ENCODE peak calls at places on chromosomes 2 and 18, in eight cellular contexts. F is breast epithelium, C is heart left ventricle, X is stomach, H is Peyer's patch, A is K562, Z is upper lobe of left lung, K is ovary. U is an unnamed sample.

GRCh38 chr18:41719808-41720207 is 235.2 kb upstream of the PIK3C3 start:
- DNase-seq in F (no peak), C (no peak), X (no peak), H (no peak), A (no peak), Z (no peak), K (no peak), U (no peak)

GRCh38 chr2:191646612-191646902 is 31.4 kb upstream of the NABP1 start:
- DNase-seq in F (no peak), C (no peak), X (no peak), H (no peak), A (no peak), Z (no peak), K (no peak), U (no peak)

GRCh38 chr2:121501070-121501469 is 29.6 kb upstream of the RNU4ATAC start:
- DNase-seq in F (no peak), C (no peak), X (no peak), H (no peak), A (no peak), Z (no peak), K (no peak), U (no peak)

GRCh38 chr2:156486175-156486574 is 50.0 kb downstream of the GPD2 start:
- DNase-seq in F (no peak), C (no peak), X (no peak), H (no peak), A (no peak), Z (no peak), K (no peak), U (no peak)

GRCh38 chr2:162607915-162608314 is 230.7 kb downstream of the KCNH7 start:
- DNase-seq in F (no peak), C (no peak), X (no peak), H (no peak), A (no peak), Z (no peak), K (no peak), U (no peak)

GRCh38 chr2:223896751-223897320 is 48.3 kb downstream of the WDFY1 start:
- DNase-seq in F (no peak), C (no peak), X (no peak), H (peak), A (no peak), Z (no peak), K (no peak), U (no peak)

GRCh38 chr2:142870516-142870915 is 6.9 kb upstream of the KYNU start:
- DNase-seq in F (no peak), C (no peak), X (no peak), H (no peak), A (no peak), Z (no peak), K (no peak), U (no peak)

GRCh38 chr2:31523871-31524492 is 56.8 kb downstream of the SRD5A2 start:
- DNase-seq in F (no peak), C (no peak), X (peak), H (peak), A (peak), Z (peak), K (no peak), U (peak)

GRCh38 chr18:62617793-62618591 is 95.2 kb downstream of the ZCCHC2 start:
- DNase-seq in F (no peak), C (no peak), X (no peak), H (no peak), A (no peak), Z (no peak), K (no peak), U (no peak)

GRCh38 chr18:48230459-48231113 is 178.6 kb downstream of the ZBTB7C start:
- DNase-seq in F (peak), C (peak), X (peak), H (no peak), A (peak), Z (peak), K (no peak), U (peak)

GRCh38 chr2:198016244-198016643 is 211.9 kb downstream of the PLCL1 start:
- DNase-seq in F (no peak), C (no peak), X (no peak), H (no peak), A (no peak), Z (no peak), K (no peak), U (no peak)

GRCh38 chr2:217279571-217279970 is 419.7 kb upstream of the TNP1 start:
- DNase-seq in F (no peak), C (no peak), X (no peak), H (no peak), A (no peak), Z (no peak), K (no peak), U (no peak)

GRCh38 chr2:111154758-111155157 is 34.0 kb downstream of the BCL2L11 start:
- DNase-seq in F (no peak), C (no peak), X (no peak), H (no peak), A (no peak), Z (no peak), K (no peak), U (no peak)

GRCh38 chr18:46282646-46283045 is 178.5 kb downstream of the HAUS1 start:
- DNase-seq in F (no peak), C (no peak), X (no peak), H (no peak), A (no peak), Z (no peak), K (no peak), U (no peak)

GRCh38 chr2:224175538-224175937 is 136.5 kb upstream of the SERPINE2 start:
- DNase-seq in F (no peak), C (no peak), X (no peak), H (no peak), A (no peak), Z (no peak), K (no peak), U (no peak)

GRCh38 chr2:9800975-9801723 is 42.1 kb upstream of the TAF1B start:
- DNase-seq in F (peak), C (no peak), X (no peak), H (no peak), A (peak), Z (peak), K (no peak), U (no peak)

GRCh38 chr2:216279459-216279858 is 92.8 kb downstream of the MARCHF4 start:
- DNase-seq in F (no peak), C (no peak), X (no peak), H (no peak), A (no peak), Z (no peak), K (no peak), U (no peak)

GRCh38 chr2:15733867-15734765 is 142.4 kb downstream of the DDX1 start:
- DNase-seq in F (no peak), C (no peak), X (peak), H (no peak), A (no peak), Z (no peak), K (no peak), U (no peak)

GRCh38 chr2:168346725-168347477 is 99.5 kb upstream of the STK39 start:
- DNase-seq in F (peak), C (peak), X (peak), H (peak), A (peak), Z (peak), K (peak), U (peak)

GRCh38 chr2:120245520-120245835 is 7.2 kb upstream of the RALB start:
- DNase-seq in F (no peak), C (no peak), X (no peak), H (no peak), A (no peak), Z (peak), K (no peak), U (no peak)

GRCh38 chr18:55300469-55301195 is 287.4 kb downstream of the TCF4 start:
- DNase-seq in F (no peak), C (no peak), X (no peak), H (no peak), A (peak), Z (no peak), K (no peak), U (no peak)

GRCh38 chr2:36376319-36376765 is 20.8 kb downstream of the CRIM1 start:
- DNase-seq in F (peak), C (peak), X (peak), H (no peak), A (peak), Z (peak), K (peak), U (no peak)

GRCh38 chr2:29691386-29691950 is 229.9 kb downstream of the ALK start:
- DNase-seq in F (no peak), C (no peak), X (no peak), H (no peak), A (no peak), Z (no peak), K (no peak), U (no peak)

GRCh38 chr2:128374001-128374710 is 55.5 kb upstream of the HS6ST1 start:
- DNase-seq in F (peak), C (no peak), X (peak), H (no peak), A (no peak), Z (peak), K (no peak), U (no peak)

GRCh38 chr2:226184940-226185575 is 614.6 kb downstream of the IRS1 start:
- DNase-seq in F (no peak), C (peak), X (no peak), H (no peak), A (no peak), Z (no peak), K (peak), U (no peak)

GRCh38 chr18:58861353-58861752 is 3.3 kb upstream of the ZNF532 start:
- DNase-seq in F (no peak), C (no peak), X (no peak), H (no peak), A (no peak), Z (no peak), K (no peak), U (no peak)

GRCh38 chr2:44715671-44716077 is 225.8 kb upstream of the SIX3 start:
- DNase-seq in F (no peak), C (no peak), X (no peak), H (no peak), A (no peak), Z (no peak), K (no peak), U (no peak)

GRCh38 chr2:212686285-212686895 is 147.8 kb upstream of the ERBB4 start:
- DNase-seq in F (peak), C (peak), X (peak), H (peak), A (peak), Z (peak), K (peak), U (peak)

GRCh38 chr2:217657252-217657651 is 345.5 kb downstream of the TNS1 start:
- DNase-seq in F (no peak), C (no peak), X (no peak), H (no peak), A (no peak), Z (no peak), K (no peak), U (no peak)

GRCh38 chr2:193695367-193695766 is 1500.6 kb upstream of the TMEFF2 start:
- DNase-seq in F (no peak), C (no peak), X (no peak), H (no peak), A (no peak), Z (no peak), K (no peak), U (no peak)

GRCh38 chr2:149038442-149039212 is at the start of gene LYPD6B:
- DNase-seq in F (peak), C (no peak), X (peak), H (no peak), A (no peak), Z (peak), K (no peak), U (peak)

GRCh38 chr2:172415759-172416158 is 11.6 kb upstream of the ITGA6 start:
- DNase-seq in F (no peak), C (no peak), X (no peak), H (no peak), A (no peak), Z (no peak), K (no peak), U (no peak)

GRCh38 chr2:23711979-23712755 is 214.8 kb downstream of the ATAD2B start:
- DNase-seq in F (no peak), C (no peak), X (no peak), H (no peak), A (no peak), Z (no peak), K (peak), U (no peak)

GRCh38 chr2:174184504-174184903 is 63.8 kb downstream of the OLA1 start:
- DNase-seq in F (no peak), C (no peak), X (no peak), H (no peak), A (no peak), Z (no peak), K (no peak), U (no peak)

GRCh38 chr2:206990335-206990734 is 51.0 kb downstream of the CPO start:
- DNase-seq in F (no peak), C (no peak), X (no peak), H (no peak), A (no peak), Z (no peak), K (no peak), U (no peak)

GRCh38 chr2:208265371-208265806 is 666 bp upstream of the PIKFYVE start:
- DNase-seq in F (no peak), C (no peak), X (no peak), H (peak), A (peak), Z (no peak), K (no peak), U (peak)

GRCh38 chr18:9418047-9418690 is 57.1 kb upstream of the RALBP1 start:
- DNase-seq in F (no peak), C (no peak), X (no peak), H (no peak), A (no peak), Z (no peak), K (no peak), U (no peak)

GRCh38 chr2:105917216-105917615 is 172.5 kb downstream of the NCK2 start:
- DNase-seq in F (no peak), C (no peak), X (no peak), H (no peak), A (no peak), Z (no peak), K (no peak), U (no peak)

GRCh38 chr2:37984176-37984575 is 59.1 kb downstream of the RMDN2 start:
- DNase-seq in F (no peak), C (no peak), X (no peak), H (no peak), A (no peak), Z (no peak), K (no peak), U (no peak)

DNA sequence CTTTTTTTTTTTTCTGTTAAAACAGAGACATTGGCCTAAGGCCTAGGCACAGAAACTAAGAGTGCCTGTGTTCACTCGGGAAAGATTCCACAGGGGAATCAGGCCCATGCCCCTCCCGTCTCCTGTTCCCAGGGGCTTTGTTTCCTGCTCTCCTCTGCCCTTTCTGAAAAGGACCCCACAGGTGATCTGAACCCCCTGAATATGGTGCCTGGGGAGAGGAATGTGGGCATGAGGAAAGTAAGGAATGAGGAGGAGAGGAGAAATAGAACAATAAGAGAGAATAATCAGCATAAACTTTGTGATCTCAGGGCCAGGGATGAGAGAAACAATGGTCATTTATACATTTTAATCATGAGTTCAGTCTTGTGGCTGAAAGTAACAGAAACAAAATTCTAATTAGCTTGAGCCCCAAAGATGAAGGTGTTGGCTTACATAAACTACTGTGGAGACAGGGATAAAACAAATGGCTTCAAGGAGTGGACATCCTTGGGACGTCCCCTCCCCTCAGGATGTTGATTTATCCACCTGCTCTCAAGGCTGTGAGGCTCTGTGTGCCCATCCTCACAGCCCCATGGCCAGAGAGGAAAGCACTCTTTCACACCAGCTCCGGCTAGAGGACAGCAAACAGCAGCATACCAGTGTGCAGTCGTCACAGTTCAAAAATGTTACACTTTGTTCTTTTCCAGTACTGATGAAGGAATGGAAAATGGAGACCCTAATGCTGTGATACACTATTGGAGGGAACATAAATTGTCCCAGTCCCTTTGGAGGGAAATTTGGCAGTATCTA is 46.4 kb upstream of the MRPL33 start:
- DNase-seq in F (no peak), C (no peak), X (no peak), H (no peak), A (no peak), Z (no peak), K (no peak), U (no peak)
- TF ChIP-seq POLR2A in F (no peak), C (no peak), X (no peak), H (no peak), A (no peak), Z (no peak), K (peak), U (no peak)

GRCh38 chr18:75896865-75897264 is 469.4 kb upstream of the SMIM21 start:
- DNase-seq in F (no peak), C (no peak), X (no peak), H (no peak), A (no peak), Z (no peak), K (no peak), U (no peak)
- TF ChIP-seq POLR2A in F (no peak), C (no peak), X (no peak), H (no peak), A (no peak), Z (no peak), K (no peak), U (no peak)

GRCh38 chr2:85501244-85501643 is 37.7 kb upstream of the MAT2A start:
- DNase-seq in F (no peak), C (no peak), X (no peak), H (no peak), A (peak), Z (peak), K (no peak), U (no peak)
- TF ChIP-seq POLR2A in F (no peak), C (no peak), X (no peak), H (no peak), A (peak), Z (no peak), K (no peak), U (no peak)

GRCh38 chr2:10879159-10879558 is 32.6 kb upstream of the KCNF1 start:
- DNase-seq in F (no peak), C (no peak), X (no peak), H (no peak), A (no peak), Z (no peak), K (no peak), U (no peak)
- TF ChIP-seq POLR2A in F (no peak), C (no peak), X (no peak), H (no peak), A (no peak), Z (no peak), K (no peak), U (no peak)

GRCh38 chr2:100819365-100820345 is at the start of gene NPAS2:
- DNase-seq in F (no peak), C (peak), X (peak), H (no peak), A (peak), Z (peak), K (peak), U (no peak)
- TF ChIP-seq POLR2A in F (no peak), C (no peak), X (no peak), H (peak), A (no peak), Z (no peak), K (no peak), U (no peak)

GRCh38 chr2:240302041-240302440 is 133.4 kb upstream of the GPC1 start:
- DNase-seq in F (no peak), C (no peak), X (no peak), H (no peak), A (no peak), Z (peak), K (no peak), U (peak)
- TF ChIP-seq POLR2A in F (no peak), C (no peak), X (no peak), H (no peak), A (no peak), Z (no peak), K (no peak), U (no peak)

GRCh38 chr2:74441690-74442482 is at the start of gene RTKN:
- DNase-seq in F (peak), C (no peak), X (peak), H (no peak), A (no peak), Z (peak), K (no peak), U (no peak)
- TF ChIP-seq POLR2A in F (no peak), C (no peak), X (no peak), H (peak), A (no peak), Z (peak), K (no peak), U (no peak)